ENCODE peak calls at places on chromosome 18, in five cellular contexts. F is fibroblast of mammary gland, L is NCI-H774, Z is NCI-H748 treated with DMSO at 0.1 percent for 48 hours, U is neural crest cell. Q is an unnamed sample.

GRCh38 chr18:8912348-8913057 is 190.0 kb upstream of the NDUFV2 start:
- DNase-seq in F (no peak), L (no peak), Z (no peak), U (no peak), Q (no peak)

GRCh38 chr18:78742346-78742745 is 237.3 kb upstream of the SALL3 start:
- DNase-seq in F (no peak), L (no peak), Z (no peak), U (no peak), Q (no peak)

GRCh38 chr18:72187956-72188355 is 356.2 kb downstream of the CBLN2 start:
- DNase-seq in F (no peak), L (no peak), Z (no peak), U (no peak), Q (no peak)

GRCh38 chr18:68164909-68165308 is 550.0 kb downstream of the TMX3 start:
- DNase-seq in F (no peak), L (no peak), Z (no peak), U (no peak), Q (no peak)

GRCh38 chr18:22422909-22423548 is 5.3 kb upstream of the CTAGE1 start:
- DNase-seq in F (peak), L (no peak), Z (no peak), U (no peak), Q (no peak)

GRCh38 chr18:29087616-29088246 is 910.8 kb upstream of the CDH2 start:
- DNase-seq in F (no peak), L (no peak), Z (no peak), U (no peak), Q (no peak)

GRCh38 chr18:59696311-59697235 is 650 bp downstream of the CCBE1 start:
- DNase-seq in F (peak), L (no peak), Z (peak), U (peak), Q (no peak)

GRCh38 chr18:45617284-45617683 is 2.0 kb downstream of the SLC14A2 start:
- DNase-seq in F (peak), L (no peak), Z (no peak), U (no peak), Q (no peak)

GRCh38 chr18:35239314-35239713 is 1.5 kb upstream of the ZNF397 start:
- DNase-seq in F (peak), L (no peak), Z (no peak), U (no peak), Q (no peak)

GRCh38 chr18:65990944-65991708 is 240.3 kb downstream of the CDH7 start:
- DNase-seq in F (no peak), L (no peak), Z (peak), U (no peak), Q (no peak)

GRCh38 chr18:10475633-10476388 is 21.4 kb downstream of the APCDD1 start:
- DNase-seq in F (no peak), L (no peak), Z (no peak), U (no peak), Q (no peak)

GRCh38 chr18:79258447-79258846 is 137.3 kb upstream of the NFATC1 start:
- DNase-seq in F (no peak), L (no peak), Z (no peak), U (no peak), Q (no peak)

GRCh38 chr18:59540819-59541218 is 156.4 kb downstream of the CCBE1 start:
- DNase-seq in F (peak), L (peak), Z (no peak), U (no peak), Q (no peak)

GRCh38 chr18:80040515-80040914 is 6.3 kb downstream of the RBFA start:
- DNase-seq in F (no peak), L (no peak), Z (no peak), U (no peak), Q (no peak)

GRCh38 chr18:56891870-56892269 is 240.7 kb downstream of the WDR7 start:
- DNase-seq in F (no peak), L (no peak), Z (no peak), U (no peak), Q (no peak)

GRCh38 chr18:58101291-58101706 is 57.3 kb downstream of the NEDD4L start:
- DNase-seq in F (no peak), L (no peak), Z (no peak), U (peak), Q (no peak)

GRCh38 chr18:26547302-26548143 is 830 bp downstream of the KCTD1 start:
- DNase-seq in F (peak), L (no peak), Z (peak), U (peak), Q (no peak)

GRCh38 chr18:14174706-14175085 is 42.5 kb upstream of the ZNF519 start:
- DNase-seq in F (no peak), L (no peak), Z (no peak), U (no peak), Q (no peak)

GRCh38 chr18:48813833-48814489 is 136.8 kb downstream of the SMAD7 start:
- DNase-seq in F (no peak), L (no peak), Z (no peak), U (no peak), Q (no peak)

GRCh38 chr18:44882163-44882881 is 201.6 kb downstream of the SETBP1 start:
- DNase-seq in F (no peak), L (no peak), Z (no peak), U (no peak), Q (peak)

GRCh38 chr18:35892118-35892517 is 80.4 kb upstream of the RMP24 start:
- DNase-seq in F (no peak), L (no peak), Z (no peak), U (no peak), Q (no peak)

GRCh38 chr18:72543362-72544055 is 633 bp downstream of the CBLN2 start:
- DNase-seq in F (no peak), L (no peak), Z (peak), U (no peak), Q (peak)

GRCh38 chr18:44846450-44846849 is 165.8 kb downstream of the SETBP1 start:
- DNase-seq in F (no peak), L (no peak), Z (no peak), U (no peak), Q (no peak)

GRCh38 chr18:7696846-7697245 is 129.7 kb downstream of the PTPRM start:
- DNase-seq in F (peak), L (no peak), Z (peak), U (no peak), Q (no peak)

GRCh38 chr18:3345452-3345851 is 83.5 kb downstream of the MYL12B start:
- DNase-seq in F (peak), L (no peak), Z (no peak), U (no peak), Q (no peak)

GRCh38 chr18:32324173-32324572 is 134.3 kb downstream of the MEP1B start:
- DNase-seq in F (peak), L (no peak), Z (no peak), U (no peak), Q (no peak)

GRCh38 chr18:48992791-48993555 is 42.2 kb upstream of the SMAD7 start:
- DNase-seq in F (no peak), L (no peak), Z (no peak), U (no peak), Q (no peak)

GRCh38 chr18:47263197-47263827 is 11.9 kb upstream of the SKOR2 start:
- DNase-seq in F (peak), L (no peak), Z (no peak), U (no peak), Q (no peak)

GRCh38 chr18:72762505-72763122 is 105.2 kb downstream of the NETO1 start:
- DNase-seq in F (peak), L (peak), Z (peak), U (peak), Q (peak)

GRCh38 chr18:58580078-58580477 is 48.8 kb downstream of the ALPK2 start:
- DNase-seq in F (peak), L (no peak), Z (no peak), U (no peak), Q (no peak)

GRCh38 chr18:336753-337152 is 68.9 kb upstream of the THOC1 start:
- DNase-seq in F (no peak), L (no peak), Z (no peak), U (no peak), Q (no peak)

GRCh38 chr18:57813245-57813644 is 10.1 kb upstream of the ATP8B1 start:
- DNase-seq in F (peak), L (no peak), Z (no peak), U (no peak), Q (no peak)

GRCh38 chr18:7601249-7601620 is 34.1 kb downstream of the PTPRM start:
- DNase-seq in F (peak), L (no peak), Z (no peak), U (no peak), Q (no peak)

GRCh38 chr18:47265197-47265596 is 13.7 kb upstream of the SKOR2 start:
- DNase-seq in F (peak), L (no peak), Z (no peak), U (no peak), Q (no peak)

GRCh38 chr18:14908541-14908940 is 160.6 kb downstream of the ANKRD30B start:
- DNase-seq in F (no peak), L (no peak), Z (no peak), U (no peak), Q (no peak)

GRCh38 chr18:58788971-58789797 is 75.5 kb upstream of the ZNF532 start:
- DNase-seq in F (peak), L (no peak), Z (no peak), U (peak), Q (no peak)

GRCh38 chr18:50982802-50983179 is 15.0 kb downstream of the ELAC1 start:
- DNase-seq in F (peak), L (no peak), Z (no peak), U (no peak), Q (no peak)

GRCh38 chr18:6976935-6977334 is 140.7 kb downstream of the LAMA1 start:
- DNase-seq in F (no peak), L (no peak), Z (no peak), U (no peak), Q (no peak)